ENCODE peak calls at places on chromosomes 16 and 17, in nine cellular contexts. D is GM12878, V is lower leg skin, R is IMR-90, H is uterus, C is H1, I is A549, B is esophagus muscularis mucosa, J is Peyer's patch. Z is an unnamed sample.
A peak's percentile ranks its signal among the peaks of the same experiment; 100 is the strongest.

GRCh38 chr17:65359016-65359415 is 202.4 kb downstream of the AXIN2 start:
- DNase-seq in D (no peak), V (no peak), R (peak; percentile 84), H (no peak), C (no peak), I (no peak), B (no peak), J (no peak), Z (no peak)

GRCh38 chr17:182164-182751 is 808 bp upstream of the DOC2B start:
- DNase-seq in D (no peak), V (no peak), R (no peak), H (no peak), C (no peak), I (no peak), B (no peak), J (no peak), Z (no peak)

GRCh38 chr16:68539704-68540370 is 746 bp downstream of the ZFP90 start:
- DNase-seq in D (no peak), V (no peak), R (no peak), H (no peak), C (no peak), I (no peak), B (no peak), J (no peak), Z (no peak)

GRCh38 chr16:27315333-27316037 is 1.7 kb downstream of the IL4R start:
- DNase-seq in D (no peak), V (peak; percentile 71), R (peak; percentile 65), H (peak; percentile 78), C (no peak), I (peak; percentile 58), B (peak; percentile 94), J (peak; percentile 52), Z (no peak)

GRCh38 chr16:58843675-58844074 is 109.6 kb upstream of the GOT2 start:
- DNase-seq in D (peak; percentile 12), V (no peak), R (peak; percentile 24), H (no peak), C (no peak), I (no peak), B (no peak), J (no peak), Z (no peak)

GRCh38 chr17:76075364-76076099 is 951 bp downstream of the GALR2 start:
- DNase-seq in D (no peak), V (no peak), R (no peak), H (peak; percentile 25), C (no peak), I (peak; percentile 57), B (no peak), J (no peak), Z (no peak)

GRCh38 chr17:38509772-38510423 is 81.6 kb downstream of the ARHGAP23 start:
- DNase-seq in D (no peak), V (no peak), R (no peak), H (no peak), C (no peak), I (no peak), B (no peak), J (no peak), Z (no peak)

GRCh38 chr17:68592667-68593330 is 8.4 kb downstream of the FAM20A start:
- DNase-seq in D (no peak), V (no peak), R (no peak), H (peak; percentile 58), C (no peak), I (no peak), B (peak; percentile 12), J (no peak), Z (no peak)

GRCh38 chr16:1134776-1135458 is 18.0 kb upstream of the CACNA1H start:
- DNase-seq in D (no peak), V (no peak), R (no peak), H (no peak), C (no peak), I (no peak), B (no peak), J (no peak), Z (no peak)

GRCh38 chr16:11240636-11241473 is 15.1 kb downstream of the SOCS1 start:
- DNase-seq in D (no peak), V (no peak), R (no peak), H (no peak), C (no peak), I (no peak), B (no peak), J (no peak), Z (no peak)

GRCh38 chr17:50141750-50142119 is 8.7 kb downstream of the PPP1R9B start:
- DNase-seq in D (no peak), V (no peak), R (no peak), H (no peak), C (no peak), I (no peak), B (no peak), J (no peak), Z (no peak)

GRCh38 chr17:41966453-41967140 is at the start of gene CNP:
- DNase-seq in D (peak; percentile 49), V (peak; percentile 88), R (peak; percentile 87), H (peak; percentile 87), C (no peak), I (peak; percentile 95), B (peak; percentile 95), J (peak; percentile 90), Z (peak; percentile 95)
- TF ChIP-seq POLR2A in D (peak; percentile 92), V (no peak), R (peak; percentile 89), H (peak; percentile 73), C (peak; percentile 53), I (peak; percentile 84), B (peak; percentile 57), J (peak; percentile 58), Z (peak; percentile 40)

GRCh38 chr17:4003131-4003500 is 38.9 kb upstream of the ATP2A3 start:
- DNase-seq in D (no peak), V (no peak), R (no peak), H (no peak), C (no peak), I (no peak), B (no peak), J (peak; percentile 25), Z (no peak)

GRCh38 chr17:4004517-4005295 is 40.5 kb upstream of the ATP2A3 start:
- DNase-seq in D (peak; percentile 5), V (no peak), R (no peak), H (no peak), C (no peak), I (peak; percentile 81), B (no peak), J (peak; percentile 58), Z (peak; percentile 50)

GRCh38 chr17:4005296-4006164 is 41.3 kb upstream of the ATP2A3 start:
- DNase-seq in D (no peak), V (no peak), R (no peak), H (no peak), C (no peak), I (no peak), B (no peak), J (no peak), Z (no peak)

GRCh38 chr17:4006165-4006589 is 41.9 kb upstream of the ATP2A3 start:
- DNase-seq in D (no peak), V (no peak), R (no peak), H (no peak), C (no peak), I (no peak), B (no peak), J (no peak), Z (no peak)

GRCh38 chr17:4003501-4004421 is 39.5 kb upstream of the ATP2A3 start:
- DNase-seq in D (no peak), V (no peak), R (no peak), H (no peak), C (no peak), I (no peak), B (no peak), J (no peak), Z (no peak)
- TF ChIP-seq POLR2A in D (peak; percentile 6), V (no peak), R (no peak), H (no peak), C (no peak), I (no peak), B (no peak), J (no peak), Z (no peak)

GRCh38 chr16:84592718-84593117 is 25.2 kb downstream of the COTL1 start:
- DNase-seq in D (no peak), V (no peak), R (no peak), H (no peak), C (no peak), I (no peak), B (no peak), J (no peak), Z (no peak)
- TF ChIP-seq POLR2A in D (no peak), V (no peak), R (no peak), H (no peak), C (no peak), I (no peak), B (no peak), J (no peak), Z (no peak)

GRCh38 chr16:31475949-31476304 is 4.0 kb downstream of the TGFB1I1 start:
- DNase-seq in D (no peak), V (no peak), R (no peak), H (no peak), C (no peak), I (no peak), B (no peak), J (no peak), Z (no peak)

GRCh38 chr16:31478956-31479355 is 4.0 kb upstream of the SLC5A2 start:
- DNase-seq in D (no peak), V (no peak), R (no peak), H (no peak), C (no peak), I (no peak), B (no peak), J (no peak), Z (no peak)

GRCh38 chr16:31479752-31480151 is 3.2 kb upstream of the SLC5A2 start:
- DNase-seq in D (no peak), V (no peak), R (no peak), H (no peak), C (no peak), I (no peak), B (no peak), J (no peak), Z (no peak)

GRCh38 chr16:31476305-31477219 is 4.6 kb downstream of the TGFB1I1 start:
- DNase-seq in D (no peak), V (peak; percentile 80), R (no peak), H (peak; percentile 54), C (no peak), I (no peak), B (no peak), J (peak; percentile 95), Z (no peak)

DNA sequence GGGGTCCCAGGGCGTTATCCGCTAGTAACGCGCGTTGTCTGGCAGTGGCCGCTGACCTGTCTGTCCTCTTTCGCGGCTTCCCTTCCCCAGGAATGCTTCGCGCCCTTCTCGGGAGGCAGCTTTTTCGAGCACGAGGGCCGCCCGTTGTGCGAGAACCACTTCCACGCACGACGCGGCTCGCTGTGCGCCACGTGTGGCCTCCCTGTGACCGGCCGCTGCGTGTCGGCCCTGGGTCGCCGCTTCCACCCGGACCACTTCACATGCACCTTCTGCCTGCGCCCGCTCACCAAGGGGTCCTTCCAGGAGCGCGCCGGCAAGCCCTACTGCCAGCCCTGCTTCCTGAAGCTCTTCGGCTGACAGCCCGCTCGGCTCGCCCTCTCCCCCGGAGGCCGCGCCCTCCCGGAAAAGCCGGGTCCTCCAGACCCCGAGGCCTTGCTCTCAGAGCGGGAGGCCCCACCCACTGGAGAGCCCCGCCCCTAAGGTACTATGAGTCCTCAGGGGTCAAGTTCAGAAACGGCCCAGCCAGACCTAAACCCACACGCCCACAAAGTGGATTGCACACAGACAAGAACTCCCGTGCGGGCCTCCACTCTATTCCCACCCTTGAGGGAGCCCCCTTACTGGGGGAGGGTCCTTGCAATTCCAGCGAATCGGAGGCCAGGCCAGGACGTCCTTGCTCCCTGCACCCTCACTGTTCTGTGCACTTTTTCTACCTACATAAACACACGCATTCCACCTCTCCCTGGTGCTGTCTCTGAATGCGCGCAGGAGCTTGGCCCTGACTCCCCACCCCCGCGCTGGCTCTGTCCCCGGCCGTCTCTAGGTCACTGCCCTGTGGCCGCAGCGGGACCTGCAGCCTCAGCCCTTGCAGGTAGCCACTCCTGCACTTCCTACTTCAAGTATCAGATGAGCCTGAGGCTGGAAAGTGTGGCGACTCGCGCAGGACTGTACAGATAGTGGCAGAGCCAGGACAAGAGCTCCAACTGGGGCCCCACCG is 5.4 kb upstream of the SLC5A2 start:
- DNase-seq in D (no peak), V (no peak), R (no peak), H (no peak), C (no peak), I (no peak), B (no peak), J (peak; percentile 61), Z (no peak)
- TF ChIP-seq POLR2A in D (no peak), V (no peak), R (no peak), H (no peak), C (no peak), I (no peak), B (no peak), J (peak; percentile 45), Z (no peak)